ENCODE peak calls at places on chromosomes 12 and 14, in five cellular contexts. F is epithelial cell of esophagus, W is AG09319, Z is mesothelial cell of epicardium, N is WERI-Rb-1. V is an unnamed sample.

GRCh38 chr12:46674126-46674525 is 151.7 kb downstream of the SLC38A4 start:
- DNase-seq in F (peak), Z (no peak), N (no peak), W (no peak), V (no peak)

GRCh38 chr12:32737715-32738114 is 18.0 kb downstream of the YARS2 start:
- DNase-seq in Z (no peak), W (no peak), N (peak), F (no peak), V (no peak)

GRCh38 chr12:66247741-66248140 is 54.6 kb upstream of the HELB start:
- DNase-seq in N (no peak), F (peak), Z (no peak), W (no peak), V (no peak)

GRCh38 chr14:92397140-92397815 is 74.3 kb downstream of the SLC24A4 start:
- DNase-seq in N (peak), Z (no peak), W (no peak), F (peak), V (no peak)

GRCh38 chr14:90758959-90759358 is 57.3 kb downstream of the TTC7B start:
- DNase-seq in F (no peak), N (no peak), W (no peak), Z (no peak), V (peak)

GRCh38 chr12:71664411-71665108 is 459 bp downstream of the THAP2 start:
- DNase-seq in W (no peak), F (peak), N (no peak), Z (no peak), V (no peak)

GRCh38 chr12:53057816-53058500 is 8.1 kb downstream of the TNS2 start:
- DNase-seq in N (no peak), Z (no peak), F (no peak), W (no peak), V (no peak)

GRCh38 chr12:114407566-114408411 is 1.8 kb upstream of the TBX5 start:
- DNase-seq in Z (no peak), W (no peak), F (no peak), N (no peak), V (no peak)

GRCh38 chr14:24999157-24999556 is 50.8 kb downstream of the STXBP6 start:
- DNase-seq in N (no peak), F (no peak), W (no peak), Z (no peak), V (no peak)

GRCh38 chr12:57842342-57843294 is 3.9 kb downstream of the CTDSP2 start:
- DNase-seq in F (no peak), W (no peak), N (no peak), Z (no peak), V (no peak)

GRCh38 chr12:10098762-10099161 is at the start of gene CLEC1A:
- DNase-seq in Z (peak), F (no peak), W (no peak), N (no peak), V (no peak)

GRCh38 chr12:54588110-54588831 is at the start of gene PPP1R1A:
- DNase-seq in N (peak), W (no peak), Z (no peak), F (no peak), V (no peak)

GRCh38 chr14:33512201-33512600 is 438.7 kb downstream of the EGLN3 start:
- DNase-seq in Z (no peak), W (no peak), N (no peak), F (peak), V (no peak)

GRCh38 chr12:52252728-52253328 is 19.8 kb downstream of the KRT7 start:
- DNase-seq in W (no peak), Z (no peak), N (no peak), F (no peak), V (no peak)

DNA sequence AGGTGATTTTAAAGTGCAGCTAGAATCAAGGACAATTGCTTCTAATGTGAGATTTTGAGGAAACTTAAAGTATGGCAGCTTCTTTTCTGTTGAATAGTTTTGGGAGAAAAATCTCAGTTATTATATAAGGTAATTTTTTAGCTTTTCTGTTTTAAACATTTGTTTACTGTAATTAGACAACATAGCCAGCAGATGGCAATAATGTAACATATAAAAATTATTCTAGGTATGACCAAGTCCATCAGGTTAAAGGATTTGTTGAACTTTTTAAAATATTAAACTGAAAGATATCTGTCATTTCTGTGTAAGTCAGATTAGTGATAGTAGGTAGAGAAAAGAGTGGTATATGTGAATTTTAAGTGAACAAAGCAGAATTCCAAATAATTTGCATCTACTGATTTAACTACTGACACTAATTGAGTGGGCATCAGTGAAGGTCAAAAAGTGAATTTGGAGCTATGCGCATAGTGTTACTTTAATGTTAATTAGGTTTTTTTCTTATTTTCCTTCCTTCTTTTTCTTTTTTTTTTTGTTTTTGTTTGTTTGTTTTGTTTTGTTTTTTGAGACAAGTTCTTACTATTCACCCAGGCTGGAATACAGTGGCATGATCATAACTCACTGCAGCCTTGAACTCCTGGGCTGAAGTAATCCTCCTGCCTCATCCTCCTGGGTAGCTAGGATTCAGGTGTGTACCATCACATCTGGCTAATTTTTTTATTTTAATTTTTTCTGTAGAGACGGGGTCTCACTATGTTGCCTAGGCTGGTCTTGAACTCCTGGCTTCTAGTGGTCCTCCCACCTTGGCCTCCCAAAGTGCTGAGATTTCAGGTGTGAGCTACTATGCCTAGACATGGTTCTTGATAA is 18.6 kb downstream of the PRORP start:
- DNase-seq in F (peak), Z (no peak), N (no peak), W (no peak), V (no peak)
- TF ChIP-seq CTCF in F (no peak), Z (no peak), N (no peak), W (peak), V (no peak)

DNA sequence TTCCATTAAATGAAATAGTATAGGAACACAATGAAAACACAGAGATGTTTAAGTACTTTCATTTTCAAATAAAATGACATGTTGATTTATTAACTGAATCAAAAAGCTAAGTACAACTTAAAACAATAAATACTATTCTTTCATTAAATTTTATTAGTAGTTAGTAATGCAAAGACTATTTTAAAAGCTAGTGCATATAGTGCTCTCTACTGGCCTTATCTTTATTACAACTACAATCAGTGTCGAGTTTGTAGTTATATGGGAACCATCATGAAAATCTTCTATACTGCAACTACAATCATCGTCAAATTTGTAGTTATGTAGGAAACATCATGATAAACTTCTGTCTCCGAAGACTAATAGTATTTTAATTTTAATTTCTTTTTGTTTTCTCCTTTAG is 8.9 kb upstream of the LIN7A start:
- DNase-seq in N (no peak), F (peak), W (no peak), Z (no peak), V (no peak)
- TF ChIP-seq CTCF in N (no peak), F (no peak), W (peak), Z (no peak), V (peak)

DNA sequence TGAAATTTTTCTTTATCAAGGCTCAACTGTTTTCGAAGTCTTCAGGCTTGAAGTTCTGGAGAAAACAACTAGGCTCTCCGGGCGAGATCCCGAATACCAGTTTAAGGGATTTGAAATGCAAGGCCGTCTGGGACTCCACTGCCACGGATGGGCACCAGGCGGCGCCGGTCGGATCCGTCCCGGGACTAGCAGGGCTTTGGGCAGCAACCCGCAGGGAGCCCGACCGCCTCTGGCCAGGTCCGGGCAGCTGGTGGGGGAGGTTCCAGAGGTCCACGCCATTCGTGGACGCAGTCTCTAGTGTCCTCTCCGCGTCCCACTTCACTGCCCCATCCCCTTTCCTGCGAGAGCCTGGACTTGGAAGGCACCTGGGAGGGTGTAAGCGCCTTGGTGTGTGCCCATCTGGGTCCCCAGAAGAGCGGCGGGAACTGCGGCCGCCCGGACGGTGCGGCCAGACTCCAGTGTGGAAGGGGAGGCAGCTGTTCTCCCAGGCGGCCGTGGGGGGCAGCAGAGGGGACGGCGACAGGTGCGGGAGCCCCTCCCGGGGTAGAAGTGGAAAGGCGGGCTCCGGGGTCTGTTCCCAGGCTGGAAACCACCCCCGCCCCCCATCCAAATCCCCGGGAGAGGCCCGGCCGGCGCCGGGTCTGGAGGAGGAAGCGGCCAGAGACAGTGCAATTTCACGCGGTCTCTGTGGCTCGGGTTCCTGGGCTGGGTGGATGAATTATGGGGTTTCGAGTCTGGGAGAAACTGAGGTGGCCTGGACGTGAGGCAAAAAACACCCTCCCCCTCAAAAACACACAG is 835 bp upstream of the ERBB3 start:
- DNase-seq in Z (peak), F (peak), N (peak), W (peak), V (peak)
- TF ChIP-seq CTCF in Z (peak), F (peak), N (peak), W (peak), V (peak)

GRCh38 chr12:6444031-6444430 is 724 bp upstream of the CD27 start:
- DNase-seq in W (no peak), F (no peak), Z (no peak), N (no peak), V (no peak)
- TF ChIP-seq CTCF in W (no peak), F (no peak), Z (no peak), N (no peak), V (no peak)

DNA sequence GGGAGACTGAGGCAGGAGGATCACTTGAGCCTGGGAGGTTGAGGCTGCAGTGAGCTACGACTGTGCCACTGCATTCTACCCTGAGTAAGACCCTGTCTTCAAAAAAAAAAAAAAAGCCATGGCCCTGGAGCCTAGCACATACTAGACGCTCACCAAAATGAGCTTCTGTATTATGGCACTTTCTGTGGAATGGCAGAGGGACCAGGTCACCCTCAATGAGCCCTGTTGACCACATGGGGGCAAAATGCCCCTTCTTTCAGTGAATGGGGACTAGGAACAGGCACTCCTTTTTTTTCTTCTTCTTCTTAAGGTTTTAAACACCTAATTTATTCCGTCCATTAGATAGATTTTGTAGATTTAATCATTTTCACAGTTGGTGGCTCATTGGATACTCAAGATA is 50.5 kb downstream of the FAM222A start:
- DNase-seq in F (no peak), Z (no peak), W (no peak), N (peak), V (no peak)
- TF ChIP-seq CTCF in F (no peak), Z (no peak), W (no peak), N (peak), V (no peak)

GRCh38 chr14:54981698-54982097 is 45.2 kb downstream of the WDHD1 start:
- DNase-seq in Z (no peak), W (no peak), N (no peak), F (no peak), V (no peak)
- TF ChIP-seq CTCF in Z (peak), W (peak), N (no peak), F (no peak), V (peak)

GRCh38 chr12:74108729-74109128 is 428.9 kb upstream of the ATXN7L3B start:
- DNase-seq in Z (no peak), N (no peak), W (no peak), F (no peak), V (no peak)

GRCh38 chr12:74111688-74112360 is 425.8 kb upstream of the ATXN7L3B start:
- DNase-seq in Z (no peak), W (no peak), N (peak), F (peak), V (no peak)
- TF ChIP-seq CTCF in Z (no peak), W (no peak), N (peak), F (peak), V (peak)

DNA sequence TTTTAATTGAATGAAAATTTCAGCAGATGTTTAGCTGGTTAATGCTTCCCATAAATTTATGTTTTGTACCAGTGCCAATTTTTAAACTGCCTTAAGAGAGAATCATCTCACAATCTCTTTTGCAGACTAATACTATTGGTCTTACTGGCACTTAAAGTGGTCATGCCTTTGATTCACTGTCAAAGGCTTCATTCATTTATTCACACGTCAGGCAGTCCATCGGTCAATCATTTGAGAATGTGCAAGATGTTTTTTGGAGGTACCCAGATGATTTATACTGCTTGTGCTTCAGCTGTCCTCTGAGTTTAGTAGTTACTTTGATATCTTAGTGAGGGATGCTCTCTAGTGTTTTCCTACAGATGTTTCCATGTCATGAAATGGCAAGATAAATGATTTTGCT is 83.4 kb downstream of the NAV3 start:
- DNase-seq in W (no peak), Z (no peak), F (no peak), N (no peak), V (no peak)
- TF ChIP-seq CTCF in W (no peak), Z (no peak), F (no peak), N (no peak), V (peak)

DNA sequence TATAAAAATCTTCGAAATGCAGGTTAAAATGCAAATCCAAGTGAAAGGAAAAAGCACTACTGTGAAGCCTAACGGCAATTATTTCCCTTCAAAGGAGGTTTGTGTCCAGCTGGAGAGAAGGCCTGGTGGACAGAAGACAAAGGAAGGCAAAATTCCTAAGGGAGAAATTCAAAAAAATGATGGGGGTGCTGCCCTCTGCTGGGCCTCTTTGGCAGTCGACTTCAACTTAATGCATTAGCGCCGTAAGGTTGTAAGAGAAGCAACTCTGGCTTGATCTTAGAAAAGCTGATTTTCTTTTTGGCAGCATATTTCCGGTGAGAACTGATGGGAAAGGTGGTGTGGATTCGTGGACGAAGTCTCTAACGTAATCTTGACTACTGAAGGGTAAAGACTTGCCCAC is 34.3 kb upstream of the CHFR start:
- DNase-seq in W (no peak), F (no peak), N (peak), Z (no peak), V (no peak)
- TF ChIP-seq CTCF in W (no peak), F (peak), N (peak), Z (peak), V (no peak)